ENCODE peak calls at places on chromosomes 11 and 22, in four cellular contexts. One of them, this sample, is unnamed.

GRCh38 chr11:77470504-77470903 is 3.4 kb downstream of the PAK1 start:
- DNase-seq in HepG2: no peak
- DNase-seq in K562: no peak
- DNase-seq in H1: no peak
- DNase-seq in this sample: no peak

GRCh38 chr22:27961182-27961581 is 42.1 kb upstream of the PITPNB start:
- DNase-seq in H1: no peak
- DNase-seq in K562: no peak
- DNase-seq in HepG2: no peak
- DNase-seq in this sample: peak

GRCh38 chr11:83087035-83087434 is 15.3 kb upstream of the RAB30 start:
- DNase-seq in H1: no peak
- DNase-seq in K562: no peak
- DNase-seq in HepG2: peak
- DNase-seq in this sample: peak

GRCh38 chr22:50117168-50117762 is 27.5 kb downstream of the MOV10L1 start:
- DNase-seq in H1: no peak
- DNase-seq in HepG2: no peak
- DNase-seq in K562: no peak
- DNase-seq in this sample: no peak

GRCh38 chr22:31144223-31144622 is 3.9 kb upstream of the PLA2G3 start:
- DNase-seq in HepG2: no peak
- DNase-seq in K562: no peak
- DNase-seq in H1: no peak
- DNase-seq in this sample: no peak

GRCh38 chr22:44210721-44211120 is 30.0 kb downstream of the PARVG start:
- DNase-seq in H1: no peak
- DNase-seq in K562: no peak
- DNase-seq in HepG2: no peak
- DNase-seq in this sample: no peak

GRCh38 chr11:65859812-65860277 is 388 bp upstream of the MUS81 start:
- DNase-seq in H1: no peak
- DNase-seq in HepG2: no peak
- DNase-seq in K562: no peak
- DNase-seq in this sample: no peak

GRCh38 chr11:20087118-20087521 is 73.2 kb downstream of the DBX1 start:
- DNase-seq in HepG2: no peak
- DNase-seq in H1: no peak
- DNase-seq in K562: no peak
- DNase-seq in this sample: no peak

GRCh38 chr11:1920909-1921575 is 1.5 kb downstream of the TNNT3 start:
- DNase-seq in HepG2: no peak
- DNase-seq in H1: no peak
- DNase-seq in K562: no peak
- DNase-seq in this sample: no peak

GRCh38 chr22:37189011-37189466 is 992 bp upstream of the C1QTNF6 start:
- DNase-seq in K562: no peak
- DNase-seq in H1: no peak
- DNase-seq in HepG2: no peak
- DNase-seq in this sample: peak
- TF ChIP-seq JUN in K562: no peak
- TF ChIP-seq JUN in H1: no peak
- TF ChIP-seq JUN in HepG2: no peak
- TF ChIP-seq JUN in this sample: peak

GRCh38 chr22:32622762-32623147 is 148.1 kb downstream of the FBXO7 start:
- DNase-seq in HepG2: no peak
- DNase-seq in H1: no peak
- DNase-seq in K562: no peak
- DNase-seq in this sample: no peak
- H3K9ac ChIP-seq in HepG2: peak
- H3K9ac ChIP-seq in H1: no peak
- H3K9ac ChIP-seq in K562: no peak
- H3K9ac ChIP-seq in this sample: no peak

DNA sequence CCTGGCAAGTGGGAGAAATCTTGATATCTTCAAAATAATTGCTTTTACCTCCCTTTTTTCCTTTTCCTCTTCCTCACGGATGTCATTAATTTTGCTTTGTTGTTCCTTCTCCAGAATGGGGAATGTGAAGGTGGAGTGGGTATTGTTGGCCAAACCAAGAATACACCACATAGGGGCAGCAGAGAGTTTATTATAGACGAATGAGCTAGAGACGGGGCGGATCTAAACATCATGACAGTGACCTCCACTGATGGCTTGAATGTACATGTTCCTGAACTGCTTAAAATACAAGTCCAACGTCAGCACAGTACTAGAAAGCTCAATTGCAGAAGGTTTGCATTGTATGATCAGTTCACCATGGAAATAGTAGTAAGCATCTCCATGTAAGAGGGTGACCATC is 122.3 kb upstream of the SNX19 start:
- DNase-seq in HepG2: no peak
- DNase-seq in H1: no peak
- DNase-seq in K562: peak
- DNase-seq in this sample: no peak
- TF ChIP-seq JUN in HepG2: no peak
- TF ChIP-seq JUN in H1: no peak
- TF ChIP-seq JUN in K562: no peak
- TF ChIP-seq JUN in this sample: no peak

GRCh38 chr11:128544625-128545024 is 42.7 kb downstream of the ETS1 start:
- DNase-seq in H1: no peak
- DNase-seq in HepG2: no peak
- DNase-seq in K562: no peak
- DNase-seq in this sample: peak
- H3K9ac ChIP-seq in H1: no peak
- H3K9ac ChIP-seq in HepG2: no peak
- H3K9ac ChIP-seq in K562: no peak
- H3K9ac ChIP-seq in this sample: no peak

This sample was measured in endothelial cell of umbilical vein.